ENCODE peak calls at places on chromosomes 2 and 18, in ten cellular contexts. W is OCI-LY7; A is neuronal stem cell; T is body of pancreas; L is CD8-positive, alpha-beta T cell; H is CD8-positive, alpha-beta memory T cell; Q is caudate nucleus; U is RWPE1; N is SK-N-MC; X is right cardiac atrium. Y is an unnamed sample.
A peak's percentile ranks its signal among the peaks of the same experiment; 100 is the strongest.

GRCh38 chr2:129812071-129812470 is 167.4 kb upstream of the RAB6C start:
- DNase-seq in Q (peak; percentile 29), W (peak; percentile 20), N (no peak), U (no peak), X (peak; percentile 77), H (no peak), A (no peak), T (peak; percentile 81), L (no peak), Y (peak; percentile 71)

GRCh38 chr2:15588329-15588919 is 3.2 kb upstream of the DDX1 start:
- DNase-seq in A (peak; percentile 51), U (peak; percentile 48), N (no peak), L (no peak), T (peak; percentile 62), X (peak; percentile 59), Q (peak; percentile 29), H (no peak), W (peak; percentile 51), Y (peak; percentile 65)

GRCh38 chr18:79626905-79627749 is 52.5 kb upstream of the CTDP1 start:
- DNase-seq in L (no peak), U (no peak), T (no peak), X (no peak), H (no peak), Q (no peak), W (no peak), A (no peak), N (no peak), Y (no peak)

GRCh38 chr2:241282553-241282952 is 32.9 kb downstream of the HDLBP start:
- DNase-seq in N (no peak), A (no peak), T (no peak), Q (no peak), X (no peak), H (no peak), W (no peak), L (no peak), U (no peak), Y (no peak)

GRCh38 chr2:240220371-240220770 is 79.9 kb upstream of the OTOS start:
- DNase-seq in T (no peak), Q (no peak), H (no peak), U (peak; percentile 36), N (no peak), L (no peak), A (no peak), X (no peak), W (no peak), Y (no peak)

GRCh38 chr18:59917422-59917821 is 17.6 kb downstream of the PMAIP1 start:
- DNase-seq in A (no peak), L (no peak), Q (no peak), H (no peak), N (no peak), U (peak; percentile 44), W (no peak), T (no peak), X (no peak), Y (no peak)

GRCh38 chr18:9876867-9877654 is 8.7 kb upstream of the TXNDC2 start:
- DNase-seq in X (no peak), N (no peak), W (no peak), A (no peak), T (peak; percentile 57), U (peak; percentile 32), H (no peak), Q (no peak), L (no peak), Y (peak; percentile 71)

GRCh38 chr2:202079289-202079688 is 6.2 kb downstream of the KIAA2012 start:
- DNase-seq in T (no peak), L (no peak), H (no peak), X (no peak), N (no peak), Q (no peak), W (no peak), A (no peak), U (no peak), Y (no peak)

GRCh38 chr2:6445156-6445555 is 420.6 kb downstream of the CMPK2 start:
- DNase-seq in H (no peak), Q (no peak), T (no peak), A (no peak), X (no peak), L (no peak), U (no peak), N (no peak), W (no peak), Y (no peak)

DNA sequence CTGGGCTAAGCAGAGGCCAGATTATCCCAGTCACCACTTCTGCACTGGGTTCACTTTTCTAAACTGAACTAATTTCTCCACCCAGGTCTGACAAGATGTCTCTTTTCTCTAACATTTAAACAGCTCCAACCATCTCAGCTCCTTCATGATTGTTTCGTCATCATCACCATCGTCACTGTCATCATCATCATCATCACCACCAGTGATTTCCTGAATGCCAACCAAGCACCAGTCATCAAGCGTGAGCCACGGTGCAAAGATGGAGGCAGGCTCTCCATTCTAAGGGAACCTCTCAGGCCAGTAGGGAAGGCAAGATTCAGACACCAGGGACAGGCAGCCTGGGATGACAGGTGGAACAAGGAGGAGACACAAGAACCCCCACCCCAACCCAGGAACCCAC is 25.5 kb upstream of the TMBIM1 start:
- DNase-seq in W (no peak), Q (no peak), H (no peak), X (no peak), L (no peak), T (no peak), U (no peak), A (no peak), N (no peak), Y (no peak)
- H3K27ac ChIP-seq in W (no peak overlapping the region), Q (no peak overlapping the region), H (no peak overlapping the region), X (no peak overlapping the region), L (no peak overlapping the region), T (no peak overlapping the region), U (no peak overlapping the region), A (no peak overlapping the region), N (no peak overlapping the region), Y (no peak overlapping the region)

GRCh38 chr2:20419007-20419576 is 27.8 kb upstream of the RHOB start:
- DNase-seq in A (no peak), L (peak; percentile 39), Q (no peak), X (peak; percentile 80), U (no peak), H (no peak), T (peak; percentile 57), W (no peak), N (no peak), Y (peak; percentile 43)

GRCh38 chr2:20418519-20418918 is 28.4 kb upstream of the RHOB start:
- DNase-seq in L (no peak), A (no peak), X (no peak), W (no peak), U (no peak), N (no peak), Q (no peak), T (no peak), H (no peak), Y (no peak)

GRCh38 chr2:20414806-20415205 is 32.1 kb upstream of the RHOB start:
- DNase-seq in L (no peak), A (no peak), Q (no peak), H (no peak), X (no peak), T (no peak), N (no peak), W (no peak), U (no peak), Y (no peak)

GRCh38 chr2:20416723-20417122 is 30.2 kb upstream of the RHOB start:
- DNase-seq in U (no peak), N (no peak), H (no peak), L (no peak), A (no peak), X (no peak), T (no peak), W (no peak), Q (no peak), Y (no peak)

GRCh38 chr2:20415511-20415918 is 31.4 kb upstream of the RHOB start:
- DNase-seq in H (no peak), A (no peak), W (no peak), U (no peak), N (no peak), X (no peak), L (no peak), T (no peak), Q (no peak), Y (no peak)
- H3K27ac ChIP-seq in H (no peak overlapping the region), A (no peak overlapping the region), W (no peak overlapping the region), U (peak overlapping the region; percentile 73), N (no peak overlapping the region), X (no peak overlapping the region), L (no peak overlapping the region), T (no peak overlapping the region), Q (no peak overlapping the region), Y (no peak overlapping the region)

GRCh38 chr2:157788201-157788600 is 87.9 kb downstream of the ACVR1 start:
- DNase-seq in W (no peak), U (no peak), N (no peak), T (no peak), L (no peak), A (no peak), H (no peak), Q (no peak), X (no peak), Y (no peak)
- H3K27ac ChIP-seq in W (no peak overlapping the region), U (no peak overlapping the region), N (no peak overlapping the region), T (no peak overlapping the region), L (no peak overlapping the region), A (no peak overlapping the region), H (no peak overlapping the region), Q (no peak overlapping the region), X (no peak overlapping the region), Y (no peak overlapping the region)

GRCh38 chr2:216572582-216573578 is 60.3 kb upstream of the IGFBP2 start:
- DNase-seq in T (peak; percentile 83), U (no peak), X (peak; percentile 86), W (no peak), Q (no peak), A (no peak), H (no peak), L (no peak), N (no peak), Y (peak; percentile 67)
- H3K27ac ChIP-seq in T (peak overlapping the region; percentile 15), U (no peak overlapping the region), X (peak overlapping the region; percentile 87), W (no peak overlapping the region), Q (no peak overlapping the region), A (no peak overlapping the region), H (no peak overlapping the region), L (no peak overlapping the region), N (no peak overlapping the region), Y (no peak overlapping the region)

DNA sequence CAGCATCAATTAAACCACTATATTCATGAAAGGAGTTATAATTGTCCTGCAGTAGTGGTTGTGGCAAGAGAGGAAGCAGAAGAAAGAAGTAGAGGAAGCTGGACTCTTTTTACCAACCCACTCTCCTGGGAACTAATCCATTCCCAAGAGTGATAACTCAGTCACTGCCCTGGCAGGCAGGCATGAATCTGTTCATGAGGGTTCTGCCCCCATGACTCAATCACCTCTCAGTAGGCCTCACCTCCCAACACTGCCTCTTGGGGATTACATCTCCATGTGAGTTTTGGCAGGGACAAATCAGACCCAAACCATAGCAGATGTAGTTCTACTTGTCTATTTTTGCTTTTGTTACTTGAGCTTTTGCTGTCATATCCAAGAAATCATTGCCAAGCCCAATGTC is 232.7 kb upstream of the MAP2 start:
- DNase-seq in H (no peak), T (no peak), N (no peak), U (no peak), A (no peak), Q (no peak), L (no peak), W (no peak), X (no peak), Y (no peak)
- H3K27ac ChIP-seq in H (no peak overlapping the region), T (no peak overlapping the region), N (no peak overlapping the region), U (no peak overlapping the region), A (no peak overlapping the region), Q (no peak overlapping the region), L (no peak overlapping the region), W (no peak overlapping the region), X (no peak overlapping the region), Y (no peak overlapping the region)

GRCh38 chr2:224101820-224102630 is 62.9 kb upstream of the SERPINE2 start:
- DNase-seq in X (no peak), H (no peak), T (peak; percentile 15), U (peak; percentile 75), L (no peak), Q (no peak), N (peak; percentile 66), W (no peak), A (no peak), Y (no peak)
- H3K27ac ChIP-seq in X (peak overlapping the region; percentile 36), H (no peak overlapping the region), T (no peak overlapping the region), U (peak overlapping the region; percentile 96), L (no peak overlapping the region), Q (no peak overlapping the region), N (no peak overlapping the region), W (no peak overlapping the region), A (no peak overlapping the region), Y (peak overlapping the region; percentile 11)

Y was measured in adrenal gland.